ENCODE peak calls at places on chromosome 10, in six cellular contexts. I is endothelial cell, S is pancreas, C is HepG2, G is lower lobe of right lung, R is kidney glomerular epithelial cell. O is an unnamed sample.

GRCh38 chr10:77801474-77802238 is 124.9 kb downstream of the DLG5 start:
- DNase-seq in I (no peak), S (no peak), C (no peak), G (peak), R (no peak), O (no peak)

GRCh38 chr10:62911210-62911963 is 95.2 kb upstream of the EGR2 start:
- DNase-seq in I (no peak), S (no peak), C (no peak), G (no peak), R (no peak), O (no peak)

GRCh38 chr10:97508342-97508741 is 9.6 kb downstream of the UBTD1 start:
- DNase-seq in I (no peak), S (no peak), C (no peak), G (no peak), R (peak), O (no peak)

GRCh38 chr10:119997429-119997828 is 104.9 kb downstream of the SEC23IP start:
- DNase-seq in I (no peak), S (no peak), C (no peak), G (no peak), R (no peak), O (peak)

GRCh38 chr10:62043493-62043938 is 142.0 kb downstream of the ARID5B start:
- DNase-seq in I (no peak), S (no peak), C (no peak), G (no peak), R (peak), O (no peak)

GRCh38 chr10:73588656-73589055 is 2.5 kb downstream of the USP54 start:
- DNase-seq in I (no peak), S (no peak), C (peak), G (no peak), R (no peak), O (no peak)

GRCh38 chr10:89963446-89964102 is 262.2 kb downstream of the KIF20B start:
- DNase-seq in I (no peak), S (no peak), C (no peak), G (no peak), R (no peak), O (no peak)

GRCh38 chr10:112759519-112759918 is 190.5 kb upstream of the TCF7L2 start:
- DNase-seq in I (no peak), S (no peak), C (no peak), G (no peak), R (no peak), O (no peak)

GRCh38 chr10:71854031-71854430 is 3.0 kb upstream of the PSAP start:
- DNase-seq in I (no peak), S (no peak), C (no peak), G (no peak), R (peak), O (no peak)

GRCh38 chr10:132972149-132972985 is 30.0 kb upstream of the CFAP46 start:
- DNase-seq in I (no peak), S (no peak), C (no peak), G (no peak), R (no peak), O (peak)

GRCh38 chr10:44437837-44438752 is 53.2 kb upstream of the CXCL12 start:
- DNase-seq in I (no peak), S (no peak), C (no peak), G (no peak), R (peak), O (no peak)

GRCh38 chr10:118844731-118845573 is 90.2 kb upstream of the CACUL1 start:
- DNase-seq in I (no peak), S (no peak), C (no peak), G (no peak), R (peak), O (no peak)

GRCh38 chr10:62613429-62613828 is 191.1 kb upstream of the ADO start:
- DNase-seq in I (no peak), S (no peak), C (no peak), G (no peak), R (peak), O (no peak)

GRCh38 chr10:46018453-46019169 is 11.8 kb downstream of the NCOA4 start:
- DNase-seq in I (no peak), S (no peak), C (no peak), G (no peak), R (no peak), O (no peak)

GRCh38 chr10:128263891-128264688 is 137.9 kb upstream of the MKI67 start:
- DNase-seq in I (peak), S (peak), C (peak), G (peak), R (peak), O (peak)

GRCh38 chr10:25758041-25758457 is 176.0 kb upstream of the MYO3A start:
- DNase-seq in I (peak), S (no peak), C (peak), G (no peak), R (peak), O (peak)

GRCh38 chr10:70596110-70596798 is 6.3 kb downstream of the PRF1 start:
- DNase-seq in I (no peak), S (no peak), C (peak), G (no peak), R (no peak), O (no peak)

GRCh38 chr10:12541446-12542067 is 192.2 kb downstream of the CAMK1D start:
- DNase-seq in I (no peak), S (no peak), C (no peak), G (no peak), R (no peak), O (no peak)

GRCh38 chr10:101624526-101625102 is 36.5 kb downstream of the DPCD start:
- DNase-seq in I (no peak), S (no peak), C (no peak), G (no peak), R (no peak), O (no peak)

GRCh38 chr10:50497758-50498157 is 126.0 kb downstream of the SGMS1 start:
- DNase-seq in I (no peak), S (no peak), C (peak), G (no peak), R (peak), O (no peak)

GRCh38 chr10:96541921-96542320 is 28.2 kb upstream of the TLL2 start:
- DNase-seq in I (no peak), S (no peak), C (no peak), G (no peak), R (no peak), O (no peak)

GRCh38 chr10:32436215-32436614 is 9.7 kb upstream of the CCDC7 start:
- DNase-seq in I (no peak), S (no peak), C (no peak), G (no peak), R (no peak), O (no peak)

O was measured in SK-N-SH.